ENCODE peak calls at places on chromosome 3, in eight cellular contexts. S is tibial nerve; J is CD4-positive, alpha-beta T cell; C is effector memory CD4-positive, alpha-beta T cell; Y is GM23248; V is left lung; E is mammary epithelial cell; O is PC-3. X is an unnamed sample.
A peak's percentile ranks its signal among the peaks of the same experiment; 100 is the strongest.

GRCh38 chr3:118501152-118501551 is 533.5 kb downstream of the IGSF11 start:
- DNase-seq in E (peak; percentile 20), J (no peak), C (no peak), S (peak; percentile 23), V (peak; percentile 9), O (peak; percentile 27), Y (no peak), X (no peak)

GRCh38 chr3:59482001-59482400 is 432.2 kb upstream of the CFAP20DC start:
- DNase-seq in C (no peak), O (peak; percentile 87), Y (no peak), S (no peak), E (peak; percentile 79), V (no peak), J (no peak), X (no peak)

GRCh38 chr3:14206548-14207177 is 28.0 kb downstream of the LSM3 start:
- DNase-seq in O (no peak), E (no peak), J (no peak), C (no peak), Y (no peak), S (no peak), V (no peak), X (no peak)

GRCh38 chr3:185409957-185410356 is 47.0 kb downstream of the MAP3K13 start:
- DNase-seq in Y (no peak), O (no peak), C (no peak), E (no peak), S (no peak), V (no peak), J (no peak), X (no peak)

GRCh38 chr3:11411956-11412355 is 139.8 kb downstream of the ATG7 start:
- DNase-seq in E (no peak), V (no peak), S (no peak), C (no peak), J (no peak), Y (no peak), O (no peak), X (no peak)

GRCh38 chr3:157533298-157533870 is 30.2 kb upstream of the VEPH1 start:
- DNase-seq in S (no peak), J (no peak), C (no peak), O (peak; percentile 83), E (peak; percentile 37), Y (peak; percentile 86), V (no peak), X (no peak)

GRCh38 chr3:14227866-14228265 is 49.2 kb downstream of the LSM3 start:
- DNase-seq in C (no peak), Y (peak; percentile 32), S (no peak), O (peak; percentile 90), V (no peak), E (peak; percentile 70), J (no peak), X (no peak)

GRCh38 chr3:88809993-88810392 is 297.4 kb upstream of the EPHA3 start:
- DNase-seq in E (peak; percentile 62), O (peak; percentile 38), S (no peak), Y (peak; percentile 4), C (no peak), J (no peak), V (no peak), X (no peak)

GRCh38 chr3:170130532-170130931 is 51.0 kb downstream of the PHC3 start:
- DNase-seq in J (no peak), S (no peak), C (no peak), E (no peak), Y (no peak), V (no peak), O (no peak), X (no peak)

GRCh38 chr3:133441867-133442270 is 42.0 kb downstream of the BFSP2 start:
- DNase-seq in O (no peak), Y (no peak), E (no peak), S (no peak), C (no peak), V (no peak), J (peak; percentile 12), X (no peak)

DNA sequence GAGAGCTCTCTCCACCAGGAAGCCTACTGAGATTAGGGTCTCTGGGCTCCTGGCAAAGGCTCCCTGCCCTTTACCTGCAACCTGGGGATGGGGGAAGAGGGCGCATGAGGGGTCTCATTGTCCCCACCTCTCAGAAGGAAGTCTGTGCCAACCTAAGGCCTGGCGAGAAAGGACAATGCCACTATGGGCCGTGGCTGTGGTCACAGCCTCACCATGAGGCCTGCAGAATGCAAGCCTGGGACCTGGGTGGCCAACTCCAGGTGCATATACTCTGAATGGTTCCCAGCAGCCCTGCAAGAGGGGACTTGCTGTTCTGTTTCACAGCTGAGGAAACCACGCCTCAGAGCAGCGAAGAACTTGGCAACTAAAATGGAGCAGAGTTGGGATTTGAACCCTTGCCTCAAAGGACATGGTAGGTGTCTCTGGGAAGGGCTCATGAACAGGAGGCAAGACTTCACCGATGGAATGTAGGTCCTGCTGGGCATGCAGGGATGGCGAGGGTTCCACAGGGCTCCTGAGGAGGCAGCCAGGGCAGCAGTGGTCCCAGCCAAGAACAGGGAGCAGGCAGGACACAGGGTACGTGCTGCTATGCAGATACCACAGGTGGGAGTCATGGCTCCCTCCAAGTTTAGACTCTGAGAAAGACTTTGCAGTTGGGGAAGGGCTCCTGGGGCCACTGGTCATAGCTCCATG is 1.1 kb downstream of the MYL3 start:
- DNase-seq in J (no peak), C (no peak), S (peak; percentile 4), E (no peak), O (no peak), V (peak; percentile 16), Y (no peak), X (no peak)
- H3K27ac ChIP-seq in J (no peak overlapping the region), C (no peak overlapping the region), S (no peak overlapping the region), E (no peak overlapping the region), O (no peak overlapping the region), V (no peak overlapping the region), Y (no peak overlapping the region), X (no peak overlapping the region)

DNA sequence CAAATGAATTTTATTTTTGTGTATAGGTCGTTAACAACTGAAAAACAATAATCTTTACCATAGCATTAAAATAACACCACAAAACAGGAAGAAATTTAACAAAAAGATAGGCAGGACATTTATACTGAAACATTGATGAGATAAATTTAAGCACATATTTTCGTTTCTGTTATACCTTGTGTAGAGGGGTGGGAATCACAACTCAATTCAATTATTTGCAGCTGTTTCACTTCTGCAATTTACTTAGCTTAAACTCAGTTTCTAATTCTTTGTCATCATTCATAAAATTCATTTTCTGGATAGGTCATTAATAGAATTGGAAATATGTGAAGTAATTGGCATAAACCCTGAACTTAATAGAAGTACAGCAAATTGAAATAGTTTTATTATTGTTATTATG is 42.3 kb downstream of the TP63 start:
- DNase-seq in J (no peak), S (no peak), Y (no peak), V (no peak), O (no peak), E (no peak), C (no peak), X (no peak)
- H3K27ac ChIP-seq in J (no peak overlapping the region), S (no peak overlapping the region), Y (no peak overlapping the region), V (no peak overlapping the region), O (no peak overlapping the region), E (no peak overlapping the region), C (no peak overlapping the region), X (no peak overlapping the region)

DNA sequence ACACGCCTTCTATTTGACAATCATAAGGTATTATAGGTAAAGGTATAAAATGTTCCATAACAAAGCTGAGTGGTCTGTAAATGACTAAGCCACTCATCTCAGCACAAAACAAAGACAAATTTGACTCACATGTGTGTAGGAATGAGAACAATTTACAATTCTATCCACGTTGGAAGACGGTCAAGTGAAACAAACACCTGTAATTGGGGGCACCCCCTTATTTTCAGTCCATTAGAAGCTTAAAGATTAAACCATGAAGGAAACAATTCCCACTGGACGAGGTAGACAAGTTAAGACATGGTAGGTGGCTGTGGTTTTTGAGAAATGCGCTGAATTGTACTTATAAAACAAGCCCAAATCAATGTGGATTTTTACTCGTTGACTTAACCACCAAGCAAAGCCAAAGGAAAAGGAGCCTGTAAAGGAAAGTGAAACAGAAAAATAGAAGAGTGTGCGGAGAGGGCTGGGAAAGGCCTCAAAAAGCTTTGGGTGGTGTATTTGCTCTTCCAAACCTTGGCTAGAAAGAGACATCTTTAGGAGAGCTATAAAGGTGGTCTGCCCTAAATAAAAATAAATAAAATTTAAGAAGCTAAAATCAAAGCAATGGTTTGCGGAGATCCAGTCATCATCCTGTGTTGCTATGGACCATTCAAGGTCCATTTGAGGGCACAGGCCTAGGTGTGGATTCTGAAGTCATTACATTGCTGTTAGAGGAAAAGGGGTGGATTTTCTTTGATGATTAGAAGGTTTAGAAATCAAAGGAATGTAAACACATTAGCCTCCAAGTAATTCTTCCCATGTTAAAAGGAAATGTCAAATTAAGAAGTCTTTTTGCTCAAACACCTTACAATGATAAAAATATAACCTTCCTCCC is 135.0 kb downstream of the TFG start:
- DNase-seq in J (no peak), C (no peak), S (no peak), O (no peak), Y (no peak), E (peak; percentile 89), V (no peak), X (no peak)
- H3K27ac ChIP-seq in J (no peak overlapping the region), C (no peak overlapping the region), S (no peak overlapping the region), O (no peak overlapping the region), Y (no peak overlapping the region), E (peak overlapping the region; percentile 70), V (no peak overlapping the region), X (no peak overlapping the region)

GRCh38 chr3:108079877-108080276 is 11.0 kb downstream of the CD47 start:
- DNase-seq in S (no peak), Y (no peak), C (no peak), O (no peak), V (no peak), J (no peak), E (no peak), X (no peak)
- H3K27ac ChIP-seq in S (no peak overlapping the region), Y (no peak overlapping the region), C (no peak overlapping the region), O (no peak overlapping the region), V (no peak overlapping the region), J (no peak overlapping the region), E (no peak overlapping the region), X (no peak overlapping the region)

DNA sequence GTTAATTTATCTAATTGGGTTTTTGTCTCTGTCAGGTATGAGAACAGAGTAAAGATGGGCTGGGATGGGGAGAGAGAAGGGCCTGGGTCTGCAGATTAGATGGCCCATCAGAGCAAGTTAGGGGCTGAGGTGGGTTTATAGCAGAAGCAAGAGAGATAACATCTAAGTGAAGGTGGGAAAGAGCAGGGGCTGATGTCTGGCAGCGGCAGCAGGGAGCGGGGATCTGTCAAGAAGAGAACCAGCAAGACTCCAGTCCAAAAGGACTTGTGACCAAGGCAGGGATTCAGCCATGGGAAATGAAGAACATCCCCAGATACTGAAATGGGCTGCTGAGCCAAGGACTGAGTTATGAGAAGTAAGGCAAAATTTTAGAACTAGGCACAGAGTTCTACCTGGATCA is 320.6 kb upstream of the TBL1XR1 start:
- DNase-seq in E (no peak), C (no peak), Y (no peak), V (no peak), S (no peak), J (no peak), O (no peak), X (no peak)
- H3K27ac ChIP-seq in E (no peak overlapping the region), C (no peak overlapping the region), Y (no peak overlapping the region), V (no peak overlapping the region), S (no peak overlapping the region), J (no peak overlapping the region), O (no peak overlapping the region), X (no peak overlapping the region)